ENCODE peak calls at places on chromosome 1, in ten cellular contexts. C, N, K, L, E, J, G, U, D and O are unnamed samples.

GRCh38 chr1:109392037-109392787 is 5.5 kb downstream of the SORT1 start:
- DNase-seq in C (no peak), N (no peak), K (no peak), L (no peak), E (no peak), J (no peak), G (no peak), U (no peak), D (no peak), O (no peak)

GRCh38 chr1:226403522-226404034 is 4.3 kb downstream of the PARP1 start:
- DNase-seq in C (no peak), N (peak; percentile 22), K (no peak), L (no peak), E (no peak), J (peak; percentile 72), G (peak; percentile 69), U (no peak), D (no peak), O (no peak)

GRCh38 chr1:226066415-226067077 is 4.0 kb downstream of the H3-3A start:
- DNase-seq in C (no peak), N (no peak), K (no peak), L (no peak), E (no peak), J (peak; percentile 40), G (no peak), U (no peak), D (no peak), O (no peak)

GRCh38 chr1:89547563-89548485 is 23.2 kb downstream of the LRRC8B start:
- DNase-seq in C (no peak), N (peak; percentile 57), K (no peak), L (no peak), E (no peak), J (no peak), G (peak; percentile 56), U (no peak), D (peak; percentile 48), O (no peak)

GRCh38 chr1:64212023-64212422 is 8.6 kb downstream of the UBE2U start:
- DNase-seq in C (no peak), N (no peak), K (no peak), L (no peak), E (no peak), J (peak; percentile 20), G (peak; percentile 43), U (no peak), D (no peak), O (no peak)

GRCh38 chr1:60251426-60251825 is 177.9 kb upstream of the C1orf87 start:
- DNase-seq in C (no peak), N (no peak), K (no peak), L (no peak), E (no peak), J (no peak), G (no peak), U (no peak), D (no peak), O (no peak)

GRCh38 chr1:10181154-10181553 is 29.2 kb upstream of the KIF1B start:
- DNase-seq in C (no peak), N (no peak), K (no peak), L (no peak), E (no peak), J (no peak), G (no peak), U (no peak), D (no peak), O (no peak)

GRCh38 chr1:71462247-71462646 is 381.4 kb upstream of the ZRANB2 start:
- DNase-seq in C (no peak), N (no peak), K (no peak), L (no peak), E (no peak), J (peak; percentile 49), G (no peak), U (no peak), D (no peak), O (no peak)

GRCh38 chr1:22056921-22057320 is 4.4 kb downstream of the CDC42 start:
- DNase-seq in C (no peak), N (no peak), K (no peak), L (no peak), E (no peak), J (no peak), G (no peak), U (no peak), D (no peak), O (no peak)

GRCh38 chr1:22848374-22848773 is 124.3 kb downstream of the LACTBL1 start:
- DNase-seq in C (no peak), N (no peak), K (no peak), L (no peak), E (no peak), J (no peak), G (peak; percentile 22), U (no peak), D (no peak), O (no peak)

GRCh38 chr1:20386682-20387081 is 96.0 kb downstream of the VWA5B1 start:
- DNase-seq in C (no peak), N (no peak), K (peak; percentile 71), L (no peak), E (no peak), J (no peak), G (no peak), U (no peak), D (no peak), O (no peak)

GRCh38 chr1:153678519-153679336 is at the start of gene NPR1:
- DNase-seq in C (no peak), N (peak; percentile 49), K (no peak), L (no peak), E (no peak), J (peak; percentile 66), G (no peak), U (no peak), D (peak; percentile 23), O (peak; percentile 18)

GRCh38 chr1:184986250-184986649 is 11.9 kb upstream of the NIBAN1 start:
- DNase-seq in C (no peak), N (no peak), K (peak; percentile 35), L (no peak), E (no peak), J (peak; percentile 53), G (peak; percentile 25), U (no peak), D (no peak), O (no peak)

GRCh38 chr1:16615253-16616252 is 2.2 kb upstream of the NBPF1 start:
- DNase-seq in C (no peak), N (peak; percentile 10), K (no peak), L (no peak), E (no peak), J (no peak), G (no peak), U (no peak), D (no peak), O (no peak)

GRCh38 chr1:200328379-200328778 is 81.5 kb downstream of the ZNF281 start:
- DNase-seq in C (no peak), N (no peak), K (no peak), L (no peak), E (no peak), J (peak; percentile 81), G (no peak), U (no peak), D (no peak), O (no peak)

GRCh38 chr1:71488555-71489252 is 407.9 kb upstream of the ZRANB2 start:
- DNase-seq in C (no peak), N (no peak), K (no peak), L (no peak), E (no peak), J (no peak), G (no peak), U (no peak), D (no peak), O (no peak)

GRCh38 chr1:109379907-109380306 is 17.8 kb downstream of the SORT1 start:
- DNase-seq in C (no peak), N (no peak), K (no peak), L (no peak), E (no peak), J (no peak), G (no peak), U (no peak), D (no peak), O (no peak)

GRCh38 chr1:11071463-11072215 is 11.8 kb upstream of the SRM start:
- DNase-seq in C (no peak), N (peak; percentile 91), K (peak; percentile 82), L (no peak), E (no peak), J (no peak), G (no peak), U (no peak), D (no peak), O (peak; percentile 52)

GRCh38 chr1:178031856-178032320 is 62.0 kb upstream of the RASAL2 start:
- DNase-seq in C (no peak), N (peak; percentile 98), K (peak; percentile 78), L (peak; percentile 59), E (peak; percentile 14), J (peak; percentile 85), G (peak; percentile 85), U (no peak), D (peak; percentile 13), O (peak; percentile 61)

GRCh38 chr1:6245086-6245868 is 1.3 kb downstream of the HES3 start:
- DNase-seq in C (peak; percentile 66), N (peak; percentile 87), K (peak; percentile 95), L (peak; percentile 82), E (peak; percentile 35), J (peak; percentile 93), G (peak; percentile 73), U (peak; percentile 62), D (peak; percentile 76), O (peak; percentile 77)

GRCh38 chr1:155136728-155137127 is 1.1 kb downstream of the SLC50A1 start:
- DNase-seq in C (no peak), N (peak; percentile 55), K (no peak), L (no peak), E (no peak), J (no peak), G (no peak), U (no peak), D (peak; percentile 82), O (no peak)

GRCh38 chr1:16612332-16613172 is 812 bp downstream of the NBPF1 start:
- DNase-seq in C (no peak), N (peak; percentile 72), K (peak; percentile 60), L (peak; percentile 47), E (peak; percentile 52), J (peak; percentile 78), G (peak; percentile 79), U (no peak), D (no peak), O (no peak)

GRCh38 chr1:245874942-245875580 is 632.0 kb downstream of the SMYD3 start:
- DNase-seq in C (no peak), N (peak; percentile 71), K (peak; percentile 92), L (no peak), E (no peak), J (no peak), G (peak; percentile 99), U (no peak), D (no peak), O (peak; percentile 76)